ENCODE peak calls at places on chromosomes 6 and 20, in ten cellular contexts. L, U, W, G, H, O, R, J, E and C are unnamed samples.

GRCh38 chr20:50585678-50586077 is 75.5 kb downstream of the PTPN1 start:
- DNase-seq in L (no peak), U (no peak), W (no peak), G (no peak), H (no peak), O (no peak), R (no peak), J (no peak), E (no peak), C (no peak)

GRCh38 chr20:50848341-50848808 is 53.5 kb downstream of the BCAS4 start:
- DNase-seq in L (no peak), U (peak), W (no peak), G (no peak), H (peak), O (no peak), R (no peak), J (peak), E (no peak), C (no peak)

GRCh38 chr20:38581013-38581412 is at the start of gene ADIG:
- DNase-seq in L (peak), U (no peak), W (no peak), G (no peak), H (peak), O (no peak), R (no peak), J (peak), E (no peak), C (no peak)

GRCh38 chr6:89145461-89145961 is 344 bp upstream of the PM20D2 start:
- DNase-seq in L (peak), U (peak), W (no peak), G (peak), H (peak), O (no peak), R (peak), J (no peak), E (no peak), C (no peak)

GRCh38 chr20:3621111-3621510 is 42.1 kb downstream of the GFRA4 start:
- DNase-seq in L (no peak), U (no peak), W (no peak), G (no peak), H (no peak), O (no peak), R (no peak), J (no peak), E (no peak), C (no peak)

GRCh38 chr20:41524980-41525613 is 93.1 kb downstream of the CHD6 start:
- DNase-seq in L (peak), U (peak), W (no peak), G (no peak), H (peak), O (no peak), R (no peak), J (peak), E (no peak), C (peak)

GRCh38 chr6:89209457-89209856 is 7.7 kb downstream of the GABRR1 start:
- DNase-seq in L (no peak), U (no peak), W (no peak), G (no peak), H (no peak), O (no peak), R (no peak), J (no peak), E (no peak), C (no peak)

GRCh38 chr20:3121955-3122610 is 37.6 kb upstream of the AVP start:
- DNase-seq in L (no peak), U (no peak), W (no peak), G (no peak), H (no peak), O (no peak), R (no peak), J (no peak), E (no peak), C (no peak)

GRCh38 chr6:166540631-166541331 is 45.7 kb downstream of the RAMACL start:
- DNase-seq in L (no peak), U (no peak), W (no peak), G (peak), H (no peak), O (no peak), R (peak), J (no peak), E (peak), C (no peak)

GRCh38 chr6:22250486-22250885 is 46.4 kb downstream of the PRL start:
- DNase-seq in L (peak), U (no peak), W (peak), G (no peak), H (peak), O (no peak), R (no peak), J (no peak), E (no peak), C (peak)

GRCh38 chr20:59748555-59749292 is 144.4 kb downstream of the PHACTR3 start:
- DNase-seq in L (no peak), U (peak), W (no peak), G (no peak), H (no peak), O (no peak), R (no peak), J (peak), E (no peak), C (no peak)

GRCh38 chr6:120026791-120027190 is 677.2 kb upstream of the MAN1A1 start:
- DNase-seq in L (no peak), U (no peak), W (no peak), G (no peak), H (no peak), O (no peak), R (no peak), J (no peak), E (no peak), C (no peak)

GRCh38 chr6:101391772-101392560 is 1.5 kb upstream of the GRIK2 start:
- DNase-seq in L (no peak), U (no peak), W (no peak), G (no peak), H (peak), O (no peak), R (no peak), J (peak), E (no peak), C (no peak)